ENCODE peak calls at places on chromosomes 13 and 19, in six cellular contexts. N is choroid plexus epithelial cell, A is upper lobe of right lung, W is uterus, Q is transverse colon, X is fibroblast of lung. O is an unnamed sample.

GRCh38 chr19:11435833-11436313 is 438 bp downstream of the PRKCSH start:
- DNase-seq in N (peak; percentile 55), A (no peak), W (no peak), Q (peak; percentile 45), X (peak; percentile 20), O (no peak)

GRCh38 chr13:24232037-24232436 is 71.5 kb downstream of the SPATA13 start:
- DNase-seq in A (no peak), Q (no peak), W (no peak), N (no peak), X (no peak), O (no peak)

GRCh38 chr19:29519146-29519545 is 6.6 kb upstream of the VSTM2B start:
- DNase-seq in A (peak; percentile 39), N (no peak), Q (no peak), W (no peak), X (no peak), O (no peak)

GRCh38 chr13:36769545-36769944 is 49.5 kb upstream of the RFXAP start:
- DNase-seq in W (no peak), Q (no peak), N (no peak), A (no peak), X (no peak), O (no peak)

GRCh38 chr19:16014923-16015804 is 61.1 kb upstream of the TPM4 start:
- DNase-seq in Q (no peak), A (peak; percentile 55), W (no peak), N (no peak), X (no peak), O (no peak)

GRCh38 chr19:1133471-1133929 is 29.7 kb downstream of the GPX4 start:
- DNase-seq in A (no peak), Q (peak; percentile 79), X (no peak), W (no peak), N (no peak), O (no peak)

GRCh38 chr13:40911341-40911740 is 107.8 kb downstream of the ELF1 start:
- DNase-seq in Q (no peak), W (no peak), X (no peak), A (no peak), N (no peak), O (no peak)

GRCh38 chr19:49680473-49681351 is 3.6 kb downstream of the PRMT1 start:
- DNase-seq in X (peak; percentile 83), N (peak; percentile 92), W (peak; percentile 90), Q (peak; percentile 93), A (peak; percentile 95), O (no peak)

GRCh38 chr19:30317403-30317802 is 54.8 kb upstream of the ZNF536 start:
- DNase-seq in X (no peak), W (no peak), N (no peak), A (no peak), Q (no peak), O (no peak)

GRCh38 chr13:31046711-31047279 is 114.3 kb downstream of the TEX26 start:
- DNase-seq in W (peak; percentile 50), A (no peak), X (peak; percentile 75), N (peak; percentile 64), Q (peak; percentile 50), O (no peak)

GRCh38 chr19:30649934-30650614 is 277.9 kb downstream of the ZNF536 start:
- DNase-seq in N (peak; percentile 73), Q (no peak), A (no peak), X (peak; percentile 70), W (no peak), O (no peak)

GRCh38 chr19:19627442-19627715 is 641 bp downstream of the LPAR2 start:
- DNase-seq in X (no peak), A (no peak), Q (no peak), W (no peak), N (no peak), O (no peak)

GRCh38 chr19:6253886-6254285 is 25.9 kb downstream of the MLLT1 start:
- DNase-seq in A (no peak), N (no peak), X (no peak), Q (no peak), W (no peak), O (no peak)

GRCh38 chr13:35923347-35923746 is 207.8 kb downstream of the DCLK1 start:
- DNase-seq in W (no peak), N (peak; percentile 54), A (no peak), Q (no peak), X (peak; percentile 17), O (no peak)

GRCh38 chr13:111541752-111542529 is 221.5 kb downstream of the TEX29 start:
- DNase-seq in N (no peak), Q (no peak), A (no peak), X (no peak), W (no peak), O (no peak)

GRCh38 chr19:51301266-51301665 is 10.2 kb upstream of the IGLON5 start:
- DNase-seq in Q (no peak), X (no peak), N (no peak), W (no peak), A (no peak), O (no peak)

GRCh38 chr19:16897572-16898056 is 8.8 kb downstream of the F2RL3 start:
- DNase-seq in W (peak; percentile 54), N (peak; percentile 14), A (no peak), X (no peak), Q (peak; percentile 47), O (no peak)

GRCh38 chr19:38032151-38032550 is 125.1 kb downstream of the SIPA1L3 start:
- DNase-seq in Q (no peak), A (no peak), W (no peak), N (peak; percentile 66), X (no peak), O (no peak)

GRCh38 chr13:111174377-111174776 is 59.3 kb downstream of the ARHGEF7 start:
- DNase-seq in N (no peak), A (no peak), Q (no peak), X (no peak), W (no peak), O (no peak)

GRCh38 chr13:99564389-99564788 is 63.1 kb downstream of the TM9SF2 start:
- DNase-seq in A (no peak), X (no peak), Q (no peak), N (no peak), W (no peak), O (no peak)

GRCh38 chr13:20923272-20923671 is 20.7 kb upstream of the XPO4 start:
- DNase-seq in W (no peak), A (no peak), N (no peak), Q (no peak), X (no peak), O (no peak)

GRCh38 chr13:21333186-21333585 is 125.9 kb downstream of the ZDHHC20 start:
- DNase-seq in W (no peak), X (no peak), Q (no peak), A (no peak), N (no peak), O (no peak)

GRCh38 chr13:25375727-25376358 is 4.1 kb downstream of the ATP8A2 start:
- DNase-seq in Q (peak; percentile 9), A (no peak), X (peak; percentile 49), N (peak; percentile 65), W (no peak), O (peak; percentile 5)

GRCh38 chr19:17777840-17778620 is 16.9 kb upstream of the B3GNT3 start:
- DNase-seq in N (peak; percentile 68), W (no peak), A (peak; percentile 90), X (no peak), Q (peak; percentile 80), O (no peak)

GRCh38 chr13:98092888-98093287 is 50.0 kb upstream of the FARP1 start:
- DNase-seq in Q (no peak), N (no peak), W (no peak), A (no peak), X (no peak), O (no peak)
- H3K4me3 ChIP-seq in Q (no peak overlapping the region), N (no peak overlapping the region), W (no peak overlapping the region), A (no peak overlapping the region), X (no peak overlapping the region), O (no peak overlapping the region)

DNA sequence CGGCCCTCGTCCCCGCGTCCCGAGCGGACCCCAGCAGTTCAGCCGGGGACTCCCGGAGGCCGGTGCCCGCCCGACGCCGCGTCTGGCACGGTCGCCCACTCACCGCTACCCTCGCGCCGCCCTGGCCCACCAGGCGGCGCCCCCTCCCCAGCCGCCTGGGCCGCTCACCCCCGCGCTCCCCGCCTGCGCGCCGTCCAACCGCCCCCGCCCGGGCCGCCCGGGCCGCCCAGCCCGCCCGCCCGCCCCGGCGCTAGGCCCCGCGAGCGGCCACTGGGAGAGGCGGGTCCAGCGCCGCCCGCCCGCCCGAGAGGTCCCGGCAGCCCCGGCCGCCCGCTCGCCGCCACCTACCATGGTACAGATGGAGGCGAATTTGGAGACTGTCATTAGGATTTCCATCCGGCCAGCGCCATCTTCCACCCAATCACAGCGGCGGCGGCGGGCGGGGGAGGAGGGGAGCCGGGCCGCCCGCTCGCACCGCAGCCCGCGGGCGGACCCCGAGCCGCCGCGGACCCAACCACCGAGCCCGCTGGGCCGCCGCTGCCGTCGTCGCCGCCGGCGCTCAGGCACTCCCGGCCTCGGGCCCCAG is at the start of gene USP12:
- DNase-seq in X (peak; percentile 16), A (peak; percentile 77), W (peak; percentile 44), Q (peak; percentile 32), N (no peak), O (no peak)
- TF ChIP-seq CTCF in X (no peak), A (no peak), W (peak; percentile 17), Q (no peak), N (no peak), O (peak; percentile 6)

DNA sequence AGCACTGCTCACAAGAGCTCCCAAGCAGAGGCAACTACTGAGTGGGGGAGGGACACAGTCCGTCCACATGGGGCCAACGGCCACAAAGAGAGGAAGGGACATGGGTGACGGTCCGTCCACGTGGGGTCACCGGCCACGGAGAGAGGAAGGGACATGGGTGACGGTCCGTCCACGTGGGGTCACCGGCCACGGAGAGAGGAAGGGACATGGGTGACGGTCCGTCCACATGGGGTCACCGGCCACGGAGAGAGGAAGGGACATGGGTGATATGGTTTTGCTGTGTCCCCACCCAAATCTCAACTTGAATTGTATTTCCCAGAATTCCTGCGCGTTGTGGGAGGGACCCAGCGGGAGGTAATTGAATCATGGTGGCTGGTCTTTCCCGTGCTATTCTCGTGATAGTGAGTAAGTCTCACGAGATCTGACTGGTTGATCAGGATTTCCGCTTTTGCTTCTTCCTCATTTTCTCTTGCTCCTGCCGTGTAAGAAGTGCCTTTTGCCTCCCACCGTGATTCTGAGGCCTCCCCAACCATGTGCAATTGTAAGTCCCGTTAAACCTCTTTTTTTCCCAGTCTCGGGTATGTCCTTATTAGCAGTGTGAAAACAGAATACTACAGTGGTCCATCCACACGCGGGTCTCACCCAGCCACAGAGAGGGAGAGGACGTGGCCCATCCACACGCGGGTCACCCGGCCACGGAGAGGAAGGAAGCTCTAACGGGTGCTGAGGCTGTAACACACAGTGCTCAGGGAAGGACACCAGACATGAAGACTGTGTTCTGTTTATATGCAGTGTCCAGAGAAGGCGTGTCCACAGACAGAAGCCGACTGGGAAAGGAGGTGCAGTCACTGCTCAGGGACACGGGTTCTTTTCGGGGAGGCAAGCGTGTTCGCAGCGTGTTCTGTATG is 48.5 kb downstream of the GAS6 start:
- DNase-seq in W (no peak), Q (no peak), X (no peak), N (no peak), A (no peak), O (no peak)
- H3K4me3 ChIP-seq in W (no peak overlapping the region), Q (no peak overlapping the region), X (no peak overlapping the region), N (no peak overlapping the region), A (peak overlapping the region; percentile 38), O (no peak overlapping the region)

GRCh38 chr19:10001899-10002298 is 8.4 kb downstream of the COL5A3 start:
- DNase-seq in W (no peak), N (peak; percentile 14), Q (peak; percentile 76), A (no peak), X (peak; percentile 17), O (no peak)
- TF ChIP-seq CTCF in W (no peak), N (peak; percentile 62), Q (peak; percentile 39), A (peak; percentile 33), X (peak; percentile 35), O (peak; percentile 76)